ENCODE peak calls at places on chromosomes 1 and 21, in five cellular contexts. V, N, W, J and Y are unnamed samples.

GRCh38 chr1:180230791-180231505 is 884 bp downstream of the LHX4 start:
- DNase-seq in V (peak; percentile 51), N (peak; percentile 58), W (peak; percentile 54), J (peak; percentile 67), Y (peak; percentile 19)

GRCh38 chr1:204340137-204340536 is 19.6 kb downstream of the PLEKHA6 start:
- DNase-seq in V (no peak), N (no peak), W (no peak), J (no peak), Y (no peak)

GRCh38 chr1:66271216-66271903 is 262.6 kb upstream of the SGIP1 start:
- DNase-seq in V (peak; percentile 99), N (peak; percentile 16), W (peak; percentile 28), J (peak; percentile 100), Y (peak; percentile 80)

GRCh38 chr1:31651766-31652165 is 7.1 kb upstream of the PEF1 start:
- DNase-seq in V (no peak), N (no peak), W (no peak), J (no peak), Y (no peak)

GRCh38 chr21:17083084-17083483 is 429.8 kb upstream of the CXADR start:
- DNase-seq in V (no peak), N (no peak), W (no peak), J (no peak), Y (no peak)

GRCh38 chr1:79497193-79497773 is 490.8 kb upstream of the ADGRL4 start:
- DNase-seq in V (peak; percentile 47), N (peak; percentile 35), W (peak; percentile 32), J (peak; percentile 64), Y (peak; percentile 6)

GRCh38 chr1:234719454-234720258 is 109.7 kb upstream of the IRF2BP2 start:
- DNase-seq in V (no peak), N (no peak), W (no peak), J (no peak), Y (no peak)

GRCh38 chr1:244273262-244273844 is 178.4 kb downstream of the ADSS2 start:
- DNase-seq in V (no peak), N (no peak), W (no peak), J (no peak), Y (no peak)

GRCh38 chr1:8517579-8518489 is 199.9 kb downstream of the SLC45A1 start:
- DNase-seq in V (peak; percentile 43), N (no peak), W (no peak), J (peak; percentile 61), Y (no peak)

GRCh38 chr1:77197351-77197750 is 21.9 kb downstream of the PIGK start:
- DNase-seq in V (no peak), N (no peak), W (no peak), J (no peak), Y (no peak)

GRCh38 chr1:209704584-209704983 is at the start of gene HSD11B1:
- DNase-seq in V (peak; percentile 83), N (no peak), W (no peak), J (peak; percentile 99), Y (no peak)

GRCh38 chr1:117093091-117093534 is 28.4 kb downstream of the TRIM45 start:
- DNase-seq in V (peak; percentile 100), N (no peak), W (peak; percentile 45), J (peak; percentile 98), Y (peak; percentile 32)

GRCh38 chr1:240341365-240342250 is 249.9 kb downstream of the FMN2 start:
- DNase-seq in V (no peak), N (no peak), W (no peak), J (no peak), Y (no peak)

GRCh38 chr1:109201123-109201703 is 12.5 kb upstream of the SARS1 start:
- DNase-seq in V (peak; percentile 96), N (peak; percentile 63), W (peak; percentile 33), J (peak; percentile 86), Y (peak; percentile 93)

GRCh38 chr1:200780545-200781444 is 42.1 kb downstream of the CAMSAP2 start:
- DNase-seq in V (peak; percentile 43), N (no peak), W (no peak), J (peak; percentile 48), Y (no peak)

GRCh38 chr1:31715873-31716220 is 12.0 kb upstream of the COL16A1 start:
- DNase-seq in V (no peak), N (no peak), W (no peak), J (no peak), Y (no peak)

GRCh38 chr1:169933999-169934725 is 40.5 kb upstream of the SCYL3 start:
- DNase-seq in V (no peak), N (no peak), W (no peak), J (peak; percentile 60), Y (no peak)

GRCh38 chr21:32834825-32835224 is 63.3 kb upstream of the PAXBP1 start:
- DNase-seq in V (no peak), N (no peak), W (no peak), J (no peak), Y (no peak)

GRCh38 chr1:50416150-50416527 is 7.1 kb downstream of the DMRTA2 start:
- DNase-seq in V (no peak), N (no peak), W (no peak), J (no peak), Y (no peak)

GRCh38 chr1:50414853-50415234 is 8.4 kb downstream of the DMRTA2 start:
- DNase-seq in V (no peak), N (no peak), W (no peak), J (no peak), Y (no peak)

GRCh38 chr1:50417487-50417886 is 5.8 kb downstream of the DMRTA2 start:
- DNase-seq in V (no peak), N (no peak), W (peak; percentile 22), J (no peak), Y (no peak)

GRCh38 chr1:50416553-50417453 is 6.4 kb downstream of the DMRTA2 start:
- DNase-seq in V (no peak), N (no peak), W (peak; percentile 50), J (no peak), Y (no peak)

DNA sequence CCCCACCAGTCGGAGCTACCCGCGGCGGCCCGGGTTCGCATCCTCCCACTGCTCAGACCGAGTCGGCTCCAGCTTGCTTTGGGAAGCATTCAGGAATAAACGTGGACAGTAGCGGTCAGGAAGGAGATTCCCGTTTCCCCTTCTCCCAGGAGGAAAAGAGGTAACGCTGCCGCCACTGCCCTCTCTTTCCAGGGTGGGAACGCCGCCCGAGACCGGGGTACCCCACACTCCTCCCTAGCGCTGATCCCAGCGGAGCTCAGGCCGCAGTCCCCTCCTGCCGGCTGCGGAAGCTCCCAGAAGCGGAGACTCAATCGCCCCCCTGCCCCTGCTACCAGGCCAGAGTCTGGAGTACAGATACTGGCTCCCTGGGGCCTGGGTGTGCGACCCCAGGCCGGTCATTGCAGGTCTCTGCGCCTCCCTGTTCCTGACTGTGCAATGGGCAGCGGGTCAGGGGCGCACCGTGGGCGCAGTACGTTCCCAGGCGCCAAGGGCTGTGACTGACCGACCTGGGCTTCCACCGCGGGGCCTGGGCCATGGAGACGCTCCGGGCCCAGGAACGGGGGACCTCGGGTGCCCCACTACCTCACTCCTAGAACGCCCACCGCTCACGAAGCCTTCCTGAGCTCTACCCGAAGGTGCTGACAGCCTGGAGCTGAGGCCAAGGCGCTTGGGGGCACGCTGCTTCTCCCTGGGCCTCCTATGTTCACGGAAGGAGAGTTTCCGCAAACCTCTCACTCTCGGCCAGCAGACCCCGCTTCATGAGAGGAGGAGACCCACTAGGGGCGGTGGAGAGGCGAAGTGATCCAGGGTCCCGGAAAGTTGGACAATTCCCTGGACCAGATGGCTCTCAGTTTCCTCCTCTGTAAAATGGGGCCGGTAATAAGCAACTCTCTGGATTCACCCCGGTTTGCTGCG is 7.8 kb downstream of the DMRTA2 start:
- DNase-seq in V (no peak), N (no peak), W (no peak), J (no peak), Y (no peak)
- TF ChIP-seq CTCF in V (no peak), N (no peak), W (no peak), J (no peak), Y (no peak)

GRCh38 chr1:74908797-74909196 is 175.8 kb downstream of the TYW3 start:
- DNase-seq in V (no peak), N (no peak), W (no peak), J (no peak), Y (no peak)

GRCh38 chr1:74913978-74914377 is 181.0 kb downstream of the TYW3 start:
- DNase-seq in V (no peak), N (no peak), W (no peak), J (no peak), Y (no peak)

DNA sequence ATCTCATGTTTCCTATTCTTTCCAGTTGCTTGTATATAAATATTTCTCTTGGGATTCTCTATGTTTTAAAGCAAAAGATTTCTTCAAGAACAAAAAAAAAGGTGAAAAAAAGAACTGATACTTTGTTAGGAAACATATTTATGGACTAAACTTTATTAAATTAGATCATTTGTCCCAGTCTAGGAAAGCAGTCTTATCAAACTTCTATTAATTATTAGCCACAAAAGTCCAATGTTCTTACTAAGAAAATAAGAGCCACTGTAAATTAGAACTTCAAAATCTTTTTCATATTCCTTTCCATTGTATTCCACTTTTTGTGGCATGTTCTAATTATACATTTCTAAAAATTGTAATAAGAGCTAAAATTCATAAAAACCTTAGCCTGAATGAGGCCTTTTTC is 175.2 kb downstream of the TYW3 start:
- DNase-seq in V (no peak), N (no peak), W (no peak), J (no peak), Y (no peak)
- TF ChIP-seq CTCF in V (no peak), N (no peak), W (no peak), J (no peak), Y (no peak)

GRCh38 chr1:3796215-3797193 is at the start of gene LRRC47:
- DNase-seq in V (peak; percentile 87), N (peak; percentile 99), W (peak; percentile 88), J (peak; percentile 93), Y (peak; percentile 96)
- TF ChIP-seq CTCF in V (no peak), N (no peak), W (no peak), J (no peak), Y (no peak)

DNA sequence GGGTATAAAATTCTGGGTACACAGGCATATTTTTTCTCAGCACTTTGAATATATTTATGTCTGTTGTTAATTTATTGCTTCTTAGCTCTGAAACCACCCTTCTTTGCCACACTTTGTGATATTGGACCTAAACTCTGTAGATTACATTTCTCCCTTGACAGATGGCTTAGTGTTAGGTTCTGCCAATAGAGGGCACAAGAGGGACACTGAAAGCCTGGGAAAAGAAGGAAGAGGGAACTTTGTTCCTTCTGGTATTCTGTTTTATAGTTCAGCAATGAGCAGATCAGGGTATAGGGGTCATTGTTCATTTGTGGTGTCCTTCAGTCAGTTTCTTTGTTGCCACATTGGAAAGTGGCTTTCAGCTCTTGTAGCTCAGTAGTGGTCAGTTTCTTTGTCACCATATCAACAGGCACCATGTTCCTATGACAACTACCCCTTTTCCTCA is 423.5 kb upstream of the PROX1 start:
- DNase-seq in V (no peak), N (no peak), W (no peak), J (no peak), Y (no peak)
- TF ChIP-seq CTCF in V (no peak), N (no peak), W (peak; percentile 10), J (peak; percentile 7), Y (no peak)

DNA sequence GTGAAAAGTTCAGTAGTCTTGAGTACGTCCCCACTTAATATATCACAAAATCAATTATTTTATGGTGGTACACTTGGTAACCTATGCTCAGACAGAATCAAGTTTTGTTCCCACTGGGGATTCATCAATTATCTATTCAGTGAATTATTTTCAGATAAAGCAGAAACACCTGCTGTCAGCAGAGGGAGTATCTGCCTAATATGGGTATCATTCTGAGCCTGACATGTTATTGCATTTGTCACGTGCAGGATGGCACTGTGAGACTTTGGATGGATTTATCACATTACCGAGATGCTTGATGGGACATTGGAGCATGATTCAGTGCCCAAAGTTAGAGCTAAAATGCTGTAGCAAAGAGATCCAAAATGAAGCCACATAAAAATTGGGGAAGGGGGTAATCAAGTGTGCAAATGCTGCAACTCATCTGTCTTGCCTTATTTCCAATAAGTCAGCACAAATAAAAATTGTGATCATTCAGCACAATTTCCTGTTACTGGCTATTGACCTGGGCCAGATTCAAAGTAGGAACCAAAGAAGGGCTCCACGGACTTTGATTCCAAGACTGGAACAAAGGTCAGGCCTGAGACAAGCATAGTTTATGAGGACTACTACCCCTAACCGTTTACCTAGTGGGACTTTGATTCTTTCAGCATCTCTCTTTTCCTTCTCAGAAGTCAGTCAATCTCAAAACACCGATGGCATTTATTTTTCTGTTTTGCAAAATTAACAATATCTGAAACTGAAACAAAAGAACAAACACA is 657.7 kb downstream of the LMO4 start:
- DNase-seq in V (no peak), N (no peak), W (no peak), J (no peak), Y (no peak)
- TF ChIP-seq CTCF in V (no peak), N (no peak), W (no peak), J (no peak), Y (no peak)